ENCODE peak calls at places on chromosomes 13 and 19, in seven cellular contexts. One of them, this sample, is unnamed.

GRCh38 chr19:37987356-37988332 is 80.6 kb downstream of the SIPA1L3 start:
- DNase-seq in GM23338: peak; percentile 77
- DNase-seq in A549: no peak
- DNase-seq in SK-N-SH: no peak
- DNase-seq in HCT116: no peak
- DNase-seq in GM12878: no peak
- DNase-seq in K562: peak; percentile 38
- DNase-seq in this sample: no peak

GRCh38 chr19:35153701-35154534 is 617 bp upstream of the FXYD5 start:
- DNase-seq in GM23338: peak; percentile 88
- DNase-seq in A549: peak; percentile 95
- DNase-seq in SK-N-SH: peak; percentile 79
- DNase-seq in HCT116: no peak
- DNase-seq in GM12878: no peak
- DNase-seq in K562: peak; percentile 85
- DNase-seq in this sample: peak; percentile 65

GRCh38 chr13:109381546-109382180 is 404.7 kb downstream of the IRS2 start:
- DNase-seq in GM23338: no peak
- DNase-seq in A549: no peak
- DNase-seq in SK-N-SH: no peak
- DNase-seq in HCT116: no peak
- DNase-seq in GM12878: no peak
- DNase-seq in K562: no peak
- DNase-seq in this sample: no peak

GRCh38 chr19:8340341-8341096 is 2.5 kb downstream of the KANK3 start:
- DNase-seq in GM23338: peak; percentile 63
- DNase-seq in A549: no peak
- DNase-seq in SK-N-SH: peak; percentile 65
- DNase-seq in HCT116: no peak
- DNase-seq in GM12878: no peak
- DNase-seq in K562: no peak
- DNase-seq in this sample: no peak

GRCh38 chr13:47869780-47870179 is 131.3 kb downstream of the SUCLA2 start:
- DNase-seq in GM23338: no peak
- DNase-seq in A549: no peak
- DNase-seq in SK-N-SH: no peak
- DNase-seq in HCT116: no peak
- DNase-seq in GM12878: no peak
- DNase-seq in K562: no peak
- DNase-seq in this sample: no peak

GRCh38 chr13:99308481-99309087 is 1.4 kb upstream of the GPR183 start:
- DNase-seq in GM23338: no peak
- DNase-seq in A549: no peak
- DNase-seq in SK-N-SH: no peak
- DNase-seq in HCT116: no peak
- DNase-seq in GM12878: no peak
- DNase-seq in K562: no peak
- DNase-seq in this sample: no peak

GRCh38 chr13:44368599-44369368 is 4.8 kb upstream of the SERP2 start:
- DNase-seq in GM23338: no peak
- DNase-seq in A549: no peak
- DNase-seq in SK-N-SH: no peak
- DNase-seq in HCT116: no peak
- DNase-seq in GM12878: no peak
- DNase-seq in K562: peak; percentile 40
- DNase-seq in this sample: no peak

GRCh38 chr13:40254394-40254793 is 412.0 kb downstream of the FOXO1 start:
- DNase-seq in GM23338: no peak
- DNase-seq in A549: no peak
- DNase-seq in SK-N-SH: no peak
- DNase-seq in HCT116: no peak
- DNase-seq in GM12878: no peak
- DNase-seq in K562: no peak
- DNase-seq in this sample: no peak

GRCh38 chr13:101640797-101641400 is 188.4 kb downstream of the ITGBL1 start:
- DNase-seq in GM23338: no peak
- DNase-seq in A549: no peak
- DNase-seq in SK-N-SH: no peak
- DNase-seq in HCT116: no peak
- DNase-seq in GM12878: no peak
- DNase-seq in K562: no peak
- DNase-seq in this sample: no peak

GRCh38 chr13:101634142-101634541 is 181.7 kb downstream of the ITGBL1 start:
- DNase-seq in GM23338: no peak
- DNase-seq in A549: no peak
- DNase-seq in SK-N-SH: no peak
- DNase-seq in HCT116: no peak
- DNase-seq in GM12878: no peak
- DNase-seq in K562: no peak
- DNase-seq in this sample: no peak

DNA sequence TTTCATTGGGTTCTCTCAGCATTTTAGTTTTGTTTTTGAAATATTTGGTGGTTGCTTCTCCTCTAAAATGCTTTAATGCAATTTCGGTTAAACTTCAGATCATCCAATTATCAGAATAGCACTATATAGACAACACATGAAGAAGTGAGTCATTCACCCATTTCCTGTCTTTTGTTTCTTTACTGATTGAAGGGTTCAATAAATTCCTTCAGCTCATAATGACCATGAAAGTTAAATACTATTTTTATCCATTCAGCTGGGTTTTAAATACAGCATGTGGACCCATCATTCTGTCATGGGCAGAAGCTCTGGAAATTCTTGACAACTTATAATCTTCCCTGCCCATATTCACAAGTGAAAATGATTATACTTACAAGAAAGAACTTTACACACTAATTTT is 187.2 kb downstream of the ITGBL1 start:
- DNase-seq in GM23338: no peak
- DNase-seq in A549: no peak
- DNase-seq in SK-N-SH: no peak
- DNase-seq in HCT116: no peak
- DNase-seq in GM12878: no peak
- DNase-seq in K562: no peak
- DNase-seq in this sample: no peak
- TF ChIP-seq REST in GM23338: no peak
- TF ChIP-seq REST in A549: no peak
- TF ChIP-seq REST in SK-N-SH: no peak
- TF ChIP-seq REST in HCT116: no peak
- TF ChIP-seq REST in GM12878: no peak
- TF ChIP-seq REST in K562: no peak
- TF ChIP-seq REST in this sample: no peak

GRCh38 chr19:50480281-50481111 is 3.8 kb upstream of the GARIN5A start:
- DNase-seq in GM23338: no peak
- DNase-seq in A549: no peak
- DNase-seq in SK-N-SH: no peak
- DNase-seq in HCT116: no peak
- DNase-seq in GM12878: no peak
- DNase-seq in K562: no peak
- DNase-seq in this sample: no peak

GRCh38 chr19:50479761-50480251 is 3.2 kb upstream of the GARIN5A start:
- DNase-seq in GM23338: no peak
- DNase-seq in A549: no peak
- DNase-seq in SK-N-SH: no peak
- DNase-seq in HCT116: no peak
- DNase-seq in GM12878: no peak
- DNase-seq in K562: no peak
- DNase-seq in this sample: no peak

GRCh38 chr19:50482886-50483285 is 6.2 kb upstream of the GARIN5A start:
- DNase-seq in GM23338: no peak
- DNase-seq in A549: no peak
- DNase-seq in SK-N-SH: no peak
- DNase-seq in HCT116: no peak
- DNase-seq in GM12878: no peak
- DNase-seq in K562: no peak
- DNase-seq in this sample: no peak

GRCh38 chr19:50481351-50482149 is 4.9 kb upstream of the GARIN5A start:
- DNase-seq in GM23338: no peak
- DNase-seq in A549: no peak
- DNase-seq in SK-N-SH: no peak
- DNase-seq in HCT116: no peak
- DNase-seq in GM12878: no peak
- DNase-seq in K562: no peak
- DNase-seq in this sample: no peak

DNA sequence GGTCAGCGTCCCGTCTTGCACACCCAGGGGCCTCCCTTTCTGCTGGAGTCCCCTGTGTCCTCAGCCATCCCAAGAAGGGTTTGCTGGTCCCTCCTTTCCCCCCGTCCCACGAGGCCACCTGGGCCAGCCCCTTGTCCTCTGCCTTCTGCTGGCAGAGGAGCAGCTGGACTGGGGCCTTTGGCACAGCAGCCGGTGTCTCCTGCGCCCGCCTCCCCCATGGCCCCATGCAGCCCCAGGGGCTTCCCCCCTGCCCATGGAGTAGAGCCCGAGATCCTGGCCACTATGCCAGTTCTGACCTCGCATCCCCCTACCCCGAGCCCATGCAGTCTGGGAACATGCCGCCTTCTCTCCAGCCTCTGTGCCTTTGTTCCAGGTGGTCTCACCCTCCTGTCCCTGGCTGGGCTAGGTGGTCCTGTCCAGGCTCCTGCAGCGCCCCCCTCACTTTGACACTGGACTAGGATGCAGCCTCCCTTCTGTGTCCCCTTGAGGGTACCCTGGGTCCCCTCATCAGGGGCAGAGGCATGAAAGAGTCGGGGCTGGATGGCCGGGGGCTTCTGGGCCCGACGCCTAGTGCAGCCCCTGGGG is 5.7 kb upstream of the GARIN5A start:
- DNase-seq in GM23338: no peak
- DNase-seq in A549: no peak
- DNase-seq in SK-N-SH: no peak
- DNase-seq in HCT116: no peak
- DNase-seq in GM12878: no peak
- DNase-seq in K562: no peak
- DNase-seq in this sample: no peak
- H3K4me3 ChIP-seq in GM23338: no peak overlapping the region
- H3K4me3 ChIP-seq in A549: no peak overlapping the region
- H3K4me3 ChIP-seq in SK-N-SH: no peak overlapping the region
- H3K4me3 ChIP-seq in HCT116: no peak overlapping the region
- H3K4me3 ChIP-seq in GM12878: no peak overlapping the region
- H3K4me3 ChIP-seq in K562: no peak overlapping the region
- H3K4me3 ChIP-seq in this sample: no peak overlapping the region

DNA sequence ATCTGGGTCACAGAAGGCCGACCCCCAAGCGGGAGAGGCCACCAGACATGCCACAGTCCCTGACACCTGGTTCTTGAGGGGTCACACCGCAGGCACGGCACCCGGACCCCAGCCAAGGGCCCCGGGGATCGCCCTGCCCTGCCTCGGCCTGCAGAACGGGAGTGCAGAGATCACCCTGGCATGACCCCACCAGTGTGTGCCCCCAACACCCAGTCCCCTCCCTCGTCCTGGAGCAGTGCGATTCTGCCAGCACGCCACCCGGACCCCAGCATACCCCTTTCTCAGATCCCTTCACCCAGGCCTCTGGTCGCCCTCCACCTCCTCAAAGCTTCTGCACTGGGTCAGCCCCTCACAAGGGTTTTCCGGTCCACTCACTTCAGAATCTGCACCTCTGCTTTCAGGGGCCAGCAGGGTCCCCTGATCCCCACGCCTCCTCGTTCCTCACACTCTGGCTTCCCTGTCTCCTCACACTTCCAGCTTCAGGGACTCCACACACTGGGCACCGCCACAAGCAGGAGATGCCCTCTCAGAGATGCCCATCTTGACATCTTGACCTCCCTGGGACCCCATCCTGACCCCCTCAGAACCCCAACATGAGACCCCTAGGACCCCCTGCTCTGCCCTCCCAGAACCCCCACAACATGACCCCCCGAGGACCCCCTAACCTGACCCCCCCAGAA is 2.8 kb downstream of the MAP2K2 start:
- DNase-seq in GM23338: no peak
- DNase-seq in A549: no peak
- DNase-seq in SK-N-SH: peak; percentile 9
- DNase-seq in HCT116: no peak
- DNase-seq in GM12878: no peak
- DNase-seq in K562: no peak
- DNase-seq in this sample: no peak
- TF ChIP-seq REST in GM23338: no peak
- TF ChIP-seq REST in A549: no peak
- TF ChIP-seq REST in SK-N-SH: no peak
- TF ChIP-seq REST in HCT116: no peak
- TF ChIP-seq REST in GM12878: no peak
- TF ChIP-seq REST in K562: no peak
- TF ChIP-seq REST in this sample: no peak

GRCh38 chr13:106507560-106508274 is 27.7 kb downstream of the EFNB2 start:
- DNase-seq in GM23338: peak; percentile 48
- DNase-seq in A549: no peak
- DNase-seq in SK-N-SH: no peak
- DNase-seq in HCT116: no peak
- DNase-seq in GM12878: no peak
- DNase-seq in K562: peak; percentile 44
- DNase-seq in this sample: peak; percentile 96
- H3K4me3 ChIP-seq in GM23338: no peak overlapping the region
- H3K4me3 ChIP-seq in A549: no peak overlapping the region
- H3K4me3 ChIP-seq in SK-N-SH: no peak overlapping the region
- H3K4me3 ChIP-seq in HCT116: no peak overlapping the region
- H3K4me3 ChIP-seq in GM12878: no peak overlapping the region
- H3K4me3 ChIP-seq in K562: no peak overlapping the region
- H3K4me3 ChIP-seq in this sample: no peak overlapping the region

DNA sequence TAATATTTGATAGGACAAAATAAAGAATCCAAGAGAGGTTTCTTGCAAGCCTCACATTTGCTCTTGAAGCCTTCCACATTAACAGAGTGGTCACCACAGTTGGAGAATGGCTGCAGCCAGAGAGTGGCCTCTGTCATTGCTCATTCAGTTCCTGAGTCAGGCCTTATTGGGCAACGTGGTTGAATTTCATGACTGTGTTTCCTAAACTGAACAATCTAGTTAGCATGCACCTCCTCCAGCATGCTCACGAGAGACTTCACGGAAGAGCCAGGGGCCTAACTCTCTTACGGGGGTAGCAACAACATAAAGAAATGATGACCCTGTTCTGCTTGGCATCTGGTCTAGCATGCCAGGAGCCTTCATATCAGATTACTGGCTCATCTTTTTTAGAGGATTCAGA is 9.6 kb upstream of the UBL3 start:
- DNase-seq in GM23338: no peak
- DNase-seq in A549: no peak
- DNase-seq in SK-N-SH: no peak
- DNase-seq in HCT116: no peak
- DNase-seq in GM12878: no peak
- DNase-seq in K562: no peak
- DNase-seq in this sample: peak; percentile 45
- TF ChIP-seq REST in GM23338: no peak
- TF ChIP-seq REST in A549: no peak
- TF ChIP-seq REST in SK-N-SH: no peak
- TF ChIP-seq REST in HCT116: no peak
- TF ChIP-seq REST in GM12878: no peak
- TF ChIP-seq REST in K562: no peak
- TF ChIP-seq REST in this sample: no peak

DNA sequence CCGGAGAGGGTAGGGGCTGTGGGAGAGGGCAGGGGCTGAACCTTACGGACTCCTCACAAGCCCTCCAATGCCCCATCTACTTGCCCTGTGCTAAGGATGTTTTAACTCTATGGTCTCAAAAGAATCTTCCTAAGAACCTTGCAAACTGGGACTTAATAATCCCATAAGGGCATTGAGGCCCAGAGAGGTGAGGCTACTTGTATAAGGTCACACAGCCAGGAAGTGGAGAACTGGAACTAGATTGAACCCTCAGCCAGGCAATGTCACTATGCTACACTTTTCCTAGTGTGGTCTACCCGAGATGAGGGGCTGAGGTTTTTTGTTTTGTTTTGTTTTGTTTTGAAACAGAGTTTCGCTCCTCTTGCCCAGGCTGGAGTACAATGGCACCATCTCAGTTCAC is 10.5 kb upstream of the APOC4 start:
- DNase-seq in GM23338: no peak
- DNase-seq in A549: no peak
- DNase-seq in SK-N-SH: peak; percentile 5
- DNase-seq in HCT116: no peak
- DNase-seq in GM12878: no peak
- DNase-seq in K562: no peak
- DNase-seq in this sample: no peak
- H3K4me3 ChIP-seq in GM23338: no peak overlapping the region
- H3K4me3 ChIP-seq in A549: no peak overlapping the region
- H3K4me3 ChIP-seq in SK-N-SH: no peak overlapping the region
- H3K4me3 ChIP-seq in HCT116: no peak overlapping the region
- H3K4me3 ChIP-seq in GM12878: no peak overlapping the region
- H3K4me3 ChIP-seq in K562: no peak overlapping the region
- H3K4me3 ChIP-seq in this sample: no peak overlapping the region